ENCODE peak calls at places on chromosomes 16 and 17, in eight cellular contexts. P, V, E, C, U, T, F and L are unnamed samples.

GRCh38 chr17:79679631-79680340 is 51.0 kb upstream of the ENPP7 start:
- DNase-seq in P (no peak), V (no peak), E (no peak), C (no peak), U (no peak), T (no peak), F (no peak), L (no peak)

GRCh38 chr16:86229283-86229682 is 281.0 kb upstream of the FOXF1 start:
- DNase-seq in P (no peak), V (no peak), E (no peak), C (no peak), U (no peak), T (no peak), F (no peak), L (no peak)

GRCh38 chr16:72666267-72666666 is 381.7 kb downstream of the ZFHX3 start:
- DNase-seq in P (no peak), V (no peak), E (no peak), C (no peak), U (no peak), T (no peak), F (no peak), L (no peak)

GRCh38 chr17:298791-299450 is 53.7 kb downstream of the RPH3AL start:
- DNase-seq in P (peak), V (no peak), E (peak), C (no peak), U (peak), T (no peak), F (no peak), L (no peak)

GRCh38 chr16:66605177-66605999 is 884 bp downstream of the CMTM3 start:
- DNase-seq in P (no peak), V (peak), E (peak), C (peak), U (peak), T (peak), F (no peak), L (peak)

GRCh38 chr16:86398622-86399021 is 111.7 kb upstream of the FOXF1 start:
- DNase-seq in P (no peak), V (no peak), E (no peak), C (no peak), U (no peak), T (no peak), F (peak), L (no peak)

GRCh38 chr17:57294629-57295501 is 38.5 kb downstream of the MSI2 start:
- DNase-seq in P (no peak), V (no peak), E (no peak), C (no peak), U (peak), T (peak), F (no peak), L (no peak)

GRCh38 chr17:34895388-34895787 is 65.9 kb downstream of the CCT6B start:
- DNase-seq in P (no peak), V (no peak), E (no peak), C (no peak), U (no peak), T (no peak), F (no peak), L (no peak)

GRCh38 chr16:29699324-29700219 is 20.6 kb downstream of the QPRT start:
- DNase-seq in P (no peak), V (no peak), E (peak), C (no peak), U (no peak), T (no peak), F (no peak), L (no peak)

GRCh38 chr16:89115216-89115949 is 21.7 kb downstream of the ACSF3 start:
- DNase-seq in P (peak), V (peak), E (peak), C (no peak), U (peak), T (no peak), F (no peak), L (no peak)

GRCh38 chr17:60747069-60747808 is 69.6 kb downstream of the BCAS3 start:
- DNase-seq in P (no peak), V (no peak), E (no peak), C (no peak), U (no peak), T (no peak), F (no peak), L (no peak)

GRCh38 chr17:80793421-80793820 is 198.2 kb upstream of the CHMP6 start:
- DNase-seq in P (no peak), V (no peak), E (no peak), C (no peak), U (no peak), T (no peak), F (no peak), L (no peak)

GRCh38 chr17:28133562-28133970 is 91.1 kb downstream of the NLK start:
- DNase-seq in P (no peak), V (no peak), E (no peak), C (no peak), U (no peak), T (no peak), F (no peak), L (no peak)

GRCh38 chr17:34892864-34893263 is 68.4 kb downstream of the CCT6B start:
- DNase-seq in P (no peak), V (peak), E (no peak), C (peak), U (peak), T (no peak), F (no peak), L (peak)

GRCh38 chr16:69443809-69444611 is 19.6 kb downstream of the CYB5B start:
- DNase-seq in P (no peak), V (no peak), E (no peak), C (no peak), U (peak), T (no peak), F (no peak), L (no peak)

GRCh38 chr16:19429271-19429670 is 11.6 kb downstream of the TMC5 start:
- DNase-seq in P (no peak), V (no peak), E (no peak), C (no peak), U (no peak), T (no peak), F (no peak), L (no peak)

GRCh38 chr17:62804822-62805221 is 3.3 kb downstream of the MARCHF10 start:
- DNase-seq in P (no peak), V (no peak), E (no peak), C (peak), U (no peak), T (no peak), F (no peak), L (no peak)

GRCh38 chr16:89545044-89545830 is 15.2 kb upstream of the RPL13 start:
- DNase-seq in P (no peak), V (no peak), E (no peak), C (no peak), U (no peak), T (peak), F (no peak), L (no peak)

GRCh38 chr17:11559601-11560000 is 38.7 kb upstream of the DNAH9 start:
- DNase-seq in P (no peak), V (no peak), E (no peak), C (no peak), U (no peak), T (no peak), F (no peak), L (no peak)

GRCh38 chr17:18129041-18129502 is 20.5 kb downstream of the MYO15A start:
- DNase-seq in P (no peak), V (no peak), E (peak), C (no peak), U (peak), T (no peak), F (peak), L (no peak)

GRCh38 chr17:58375216-58375615 is 23.2 kb upstream of the SUPT4H1 start:
- DNase-seq in P (no peak), V (no peak), E (no peak), C (no peak), U (no peak), T (no peak), F (no peak), L (no peak)

GRCh38 chr17:78528541-78528940 is 48.7 kb downstream of the DNAH17 start:
- DNase-seq in P (no peak), V (no peak), E (peak), C (no peak), U (no peak), T (no peak), F (no peak), L (no peak)

GRCh38 chr16:67017810-67018488 is 11.0 kb upstream of the CBFB start:
- DNase-seq in P (no peak), V (peak), E (peak), C (peak), U (peak), T (peak), F (peak), L (peak)

GRCh38 chr16:76943936-76944335 is 247.1 kb upstream of the MON1B start:
- DNase-seq in P (no peak), V (no peak), E (no peak), C (no peak), U (no peak), T (no peak), F (no peak), L (no peak)

GRCh38 chr16:72877374-72878028 is 170.4 kb downstream of the ZFHX3 start:
- DNase-seq in P (no peak), V (no peak), E (no peak), C (no peak), U (peak), T (peak), F (no peak), L (no peak)

GRCh38 chr17:30840775-30841174 is 9.0 kb downstream of the ATAD5 start:
- DNase-seq in P (no peak), V (no peak), E (peak), C (no peak), U (no peak), T (no peak), F (no peak), L (no peak)

GRCh38 chr17:1224330-1224729 is 44.5 kb upstream of the ABR start:
- DNase-seq in P (no peak), V (no peak), E (no peak), C (no peak), U (no peak), T (no peak), F (no peak), L (no peak)

GRCh38 chr16:48378836-48379235 is 6.4 kb downstream of the SIAH1 start:
- DNase-seq in P (no peak), V (no peak), E (no peak), C (no peak), U (no peak), T (no peak), F (no peak), L (no peak)

GRCh38 chr17:8832711-8833352 is 33.7 kb upstream of the MFSD6L start:
- DNase-seq in P (no peak), V (peak), E (no peak), C (peak), U (no peak), T (no peak), F (no peak), L (peak)

GRCh38 chr17:36705651-36706436 is 104.5 kb downstream of the MRM1 start:
- DNase-seq in P (no peak), V (peak), E (no peak), C (no peak), U (peak), T (peak), F (no peak), L (peak)
- TF ChIP-seq CTCF in P (peak), V (no peak), E (peak), C (peak), U (peak), T (peak), F (peak), L (peak)

DNA sequence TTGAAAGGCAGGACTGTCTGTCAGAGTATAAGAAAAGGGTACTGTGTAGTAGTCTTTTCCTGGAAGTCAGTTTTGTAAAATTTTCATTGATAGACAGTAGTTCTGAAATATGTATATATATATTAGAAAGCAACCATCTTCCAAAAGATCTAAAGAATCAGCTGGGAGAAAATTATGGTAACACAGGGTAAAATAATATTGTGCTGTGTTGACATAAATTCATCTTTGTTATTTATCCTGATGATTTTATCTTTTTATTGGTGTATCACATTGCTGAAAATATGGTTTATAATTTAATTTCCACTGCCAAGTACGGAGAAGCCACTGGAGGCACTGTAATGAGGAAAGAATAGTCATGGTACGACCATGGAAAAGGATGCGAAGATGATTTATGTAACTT is 324.9 kb downstream of the CA10 start:
- DNase-seq in P (no peak), V (no peak), E (no peak), C (no peak), U (no peak), T (no peak), F (no peak), L (no peak)
- TF ChIP-seq CTCF in P (no peak), V (no peak), E (no peak), C (no peak), U (no peak), T (no peak), F (no peak), L (no peak)

DNA sequence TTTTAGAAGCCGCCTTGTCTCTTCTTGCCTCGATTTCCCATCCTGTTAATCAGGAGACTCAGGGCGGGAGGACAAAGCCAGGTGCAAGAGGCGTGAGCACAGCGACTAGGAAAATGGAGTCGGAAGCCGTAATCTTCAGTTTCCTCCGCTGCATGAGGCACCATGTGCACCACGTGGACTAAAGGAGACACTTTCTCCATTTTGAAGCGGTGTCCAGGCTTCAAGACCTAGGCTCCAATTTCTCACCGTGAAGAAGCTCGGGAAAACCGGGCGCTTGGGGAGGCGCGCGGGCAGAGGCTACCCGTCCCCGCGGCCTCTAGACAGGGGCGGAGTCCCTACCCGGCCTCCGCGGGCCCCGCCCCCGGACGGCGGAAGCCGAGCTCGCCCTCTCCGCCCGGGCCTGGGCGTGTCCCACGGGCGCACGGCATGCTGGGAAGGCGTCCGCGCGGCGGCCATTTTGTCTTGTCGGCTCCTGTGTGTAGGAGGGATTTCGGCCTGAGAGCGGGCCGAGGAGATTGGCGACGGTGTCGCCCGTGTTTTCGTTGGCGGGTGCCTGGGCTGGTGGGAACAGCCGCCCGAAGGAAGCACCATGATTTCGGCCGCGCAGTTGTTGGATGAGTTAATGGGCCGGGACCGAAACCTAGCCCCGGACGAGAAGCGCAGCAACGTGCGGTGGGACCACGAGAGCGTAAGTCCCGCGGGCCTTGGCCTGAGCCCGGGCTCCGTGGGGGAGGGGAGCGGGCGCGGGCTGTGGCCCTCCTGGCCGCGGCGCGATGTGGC is at the start of gene LUC7L3:
- DNase-seq in P (peak), V (peak), E (peak), C (peak), U (peak), T (peak), F (peak), L (peak)
- TF ChIP-seq CTCF in P (no peak), V (no peak), E (no peak), C (no peak), U (no peak), T (no peak), F (no peak), L (no peak)

DNA sequence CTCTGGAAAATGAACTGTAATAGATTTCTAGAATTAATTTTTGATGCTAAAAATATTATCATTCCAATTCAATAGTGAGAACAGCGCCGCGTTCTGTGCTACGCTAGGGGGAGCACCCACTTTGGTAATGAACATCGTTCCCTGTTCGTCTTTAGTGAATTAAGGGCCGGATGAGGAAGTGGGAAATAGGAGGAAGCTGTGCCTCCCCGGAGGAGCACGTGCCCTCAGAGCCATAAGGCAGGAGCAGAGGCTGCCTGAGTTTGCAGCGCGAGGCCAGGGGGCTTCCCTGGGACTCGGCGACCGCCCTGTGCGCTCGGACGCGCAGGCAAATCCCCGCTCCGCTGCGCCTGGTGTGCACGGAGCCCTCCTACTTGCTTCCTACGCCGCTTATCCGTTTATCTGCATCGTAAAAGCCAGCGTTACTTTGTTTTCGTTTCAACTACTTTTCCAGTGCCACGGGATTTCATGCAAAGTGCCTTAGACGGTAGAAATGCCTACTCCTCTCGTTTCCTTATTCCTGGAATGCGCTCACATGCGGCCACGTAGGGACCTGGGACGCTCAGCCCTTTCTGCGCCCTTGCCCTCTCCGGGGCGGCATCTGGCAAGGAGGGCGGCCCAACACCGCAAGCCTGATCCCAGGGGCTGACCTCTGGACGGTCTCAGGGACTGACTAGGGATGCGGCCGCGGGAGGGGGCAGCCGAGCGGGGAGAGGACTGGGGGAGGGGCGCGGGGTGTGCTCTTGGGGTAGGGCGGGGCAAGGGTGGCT is 76.4 kb downstream of the KCNJ12 start:
- DNase-seq in P (peak), V (no peak), E (peak), C (no peak), U (peak), T (peak), F (peak), L (peak)
- TF ChIP-seq CTCF in P (peak), V (no peak), E (peak), C (peak), U (peak), T (peak), F (peak), L (peak)

GRCh38 chr17:67221062-67221998 is 23.7 kb downstream of the HELZ start:
- DNase-seq in P (no peak), V (peak), E (no peak), C (no peak), U (peak), T (peak), F (no peak), L (peak)
- TF ChIP-seq CTCF in P (peak), V (peak), E (peak), C (no peak), U (peak), T (peak), F (no peak), L (no peak)

DNA sequence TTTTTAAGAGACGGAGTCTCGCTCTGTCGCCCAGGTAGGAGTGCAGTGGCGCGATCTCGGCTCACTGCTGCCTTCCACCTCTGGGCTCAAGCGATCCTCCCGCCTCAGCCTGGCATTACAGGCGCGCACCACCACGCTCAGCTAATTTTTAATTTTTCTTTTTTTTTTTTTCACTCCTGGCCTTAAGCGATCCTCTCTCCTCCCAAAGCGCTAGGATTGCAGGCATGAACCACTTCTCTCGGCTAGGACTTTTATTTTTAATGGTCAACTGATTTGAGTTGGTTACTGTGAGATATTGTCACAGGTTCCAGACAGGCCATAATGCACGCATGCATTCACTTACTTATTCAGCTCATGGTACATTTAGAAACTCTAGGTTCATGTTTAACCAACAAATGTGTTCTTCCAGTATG is 888 bp downstream of the PIGW start:
- DNase-seq in P (no peak), V (no peak), E (no peak), C (no peak), U (no peak), T (no peak), F (no peak), L (no peak)
- TF ChIP-seq CTCF in P (no peak), V (no peak), E (no peak), C (no peak), U (no peak), T (no peak), F (no peak), L (no peak)

DNA sequence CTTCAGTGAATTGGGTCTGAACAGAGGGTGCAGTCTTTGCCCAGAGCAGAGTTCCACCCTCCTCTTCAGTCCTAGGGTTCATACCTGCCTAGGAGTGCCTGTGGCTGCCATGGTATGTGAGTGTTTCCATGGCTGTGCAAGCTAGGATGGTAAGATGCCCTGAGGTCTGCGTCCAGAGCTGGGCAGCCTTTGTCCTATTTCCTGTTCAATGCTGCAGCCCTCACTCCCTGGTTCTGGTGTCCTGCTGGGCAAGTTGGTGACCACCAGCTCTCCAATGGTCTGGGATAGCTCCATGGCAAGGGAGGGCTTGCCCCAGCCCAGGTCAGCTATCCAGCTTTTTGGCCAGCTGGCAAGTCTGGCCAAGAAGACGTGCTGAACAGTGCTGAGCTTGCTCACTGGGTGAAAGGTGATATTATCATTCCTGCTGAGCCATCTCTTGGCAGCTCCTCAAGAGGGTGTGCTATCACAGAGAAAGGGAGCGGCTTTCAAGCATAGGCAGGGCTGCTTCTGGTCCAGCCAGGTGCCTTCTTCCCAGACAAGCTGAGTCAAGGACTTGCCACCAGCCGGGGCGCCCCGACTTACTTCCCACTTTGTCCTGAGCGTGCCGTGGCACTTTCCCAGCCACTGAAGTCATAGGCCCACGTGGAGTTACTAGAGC is 13.0 kb upstream of the NFATC3 start:
- DNase-seq in P (no peak), V (no peak), E (no peak), C (no peak), U (peak), T (no peak), F (no peak), L (no peak)
- TF ChIP-seq CTCF in P (peak), V (no peak), E (no peak), C (no peak), U (no peak), T (no peak), F (no peak), L (no peak)

GRCh38 chr16:25693621-25694020 is 1.9 kb downstream of the HS3ST4 start:
- DNase-seq in P (no peak), V (no peak), E (no peak), C (no peak), U (no peak), T (no peak), F (no peak), L (no peak)

GRCh38 chr16:25690563-25691143 is 1.1 kb upstream of the HS3ST4 start:
- DNase-seq in P (no peak), V (no peak), E (no peak), C (no peak), U (no peak), T (no peak), F (no peak), L (no peak)

GRCh38 chr16:25692307-25692706 is 548 bp downstream of the HS3ST4 start:
- DNase-seq in P (no peak), V (peak), E (no peak), C (no peak), U (no peak), T (no peak), F (no peak), L (peak)

GRCh38 chr16:25691519-25692091 is at the start of gene HS3ST4:
- DNase-seq in P (no peak), V (peak), E (no peak), C (peak), U (no peak), T (no peak), F (no peak), L (peak)

GRCh38 chr16:25692734-25693508 is 1.2 kb downstream of the HS3ST4 start:
- DNase-seq in P (no peak), V (peak), E (no peak), C (peak), U (no peak), T (no peak), F (no peak), L (peak)
- TF ChIP-seq CTCF in P (no peak), V (no peak), E (no peak), C (no peak), U (no peak), T (no peak), F (no peak), L (no peak)

GRCh38 chr17:74356640-74357465 is 4.8 kb downstream of the BTBD17 start:
- DNase-seq in P (no peak), V (no peak), E (no peak), C (no peak), U (no peak), T (no peak), F (no peak), L (peak)
- TF ChIP-seq CTCF in P (no peak), V (no peak), E (no peak), C (peak), U (no peak), T (no peak), F (no peak), L (no peak)